ENCODE peak calls at places on chromosomes 12 and 14, in eight cellular contexts. S, R, Z, L, D, I, B and X are unnamed samples. For H3K36me3, the result is how much of the 10 kb centered on the place peaks cover.

GRCh38 chr12:85016423-85016822 is 19.7 kb downstream of the TSPAN19 start:
- DNase-seq in S (no peak), R (no peak), Z (no peak), L (no peak), D (peak), I (peak), B (no peak), X (no peak)

GRCh38 chr14:86646688-86647687 is 1117.0 kb downstream of the FLRT2 start:
- DNase-seq in S (no peak), R (no peak), Z (no peak), L (no peak), D (peak), I (peak), B (no peak), X (no peak)

GRCh38 chr12:89245090-89245489 is 107.2 kb downstream of the DUSP6 start:
- DNase-seq in S (no peak), R (no peak), Z (no peak), L (no peak), D (peak), I (peak), B (no peak), X (no peak)

GRCh38 chr12:31362759-31363415 is 36.9 kb upstream of the SINHCAF start:
- DNase-seq in S (no peak), R (no peak), Z (no peak), L (peak), D (no peak), I (no peak), B (peak), X (peak)

GRCh38 chr12:20696181-20696580 is 1.0 kb downstream of the SLCO1C1 start:
- DNase-seq in S (no peak), R (no peak), Z (no peak), L (no peak), D (no peak), I (no peak), B (no peak), X (no peak)

GRCh38 chr12:82874935-82875334 is 188.2 kb downstream of the TMTC2 start:
- DNase-seq in S (no peak), R (no peak), Z (no peak), L (no peak), D (peak), I (peak), B (no peak), X (no peak)

GRCh38 chr14:20472566-20473206 is 3.5 kb downstream of the PNP start:
- DNase-seq in S (no peak), R (no peak), Z (no peak), L (no peak), D (no peak), I (no peak), B (no peak), X (no peak)

GRCh38 chr14:86777950-86778602 is 1214.9 kb downstream of the GALC start:
- DNase-seq in S (no peak), R (no peak), Z (no peak), L (no peak), D (peak), I (peak), B (no peak), X (no peak)

GRCh38 chr12:65308001-65308400 is 29.5 kb downstream of the MSRB3 start:
- DNase-seq in S (no peak), R (no peak), Z (no peak), L (no peak), D (no peak), I (peak), B (no peak), X (no peak)

GRCh38 chr14:72291908-72292688 is 359.9 kb downstream of the RGS6 start:
- DNase-seq in S (no peak), R (no peak), Z (no peak), L (peak), D (peak), I (peak), B (no peak), X (no peak)

GRCh38 chr14:38208825-38209562 is 1.3 kb downstream of the SSTR1 start:
- DNase-seq in S (peak), R (no peak), Z (no peak), L (no peak), D (peak), I (peak), B (peak), X (no peak)

GRCh38 chr14:90785876-90786450 is 30.3 kb downstream of the TTC7B start:
- DNase-seq in S (no peak), R (peak), Z (no peak), L (no peak), D (no peak), I (no peak), B (no peak), X (no peak)

GRCh38 chr12:108332791-108333382 is 6.2 kb downstream of the CMKLR1 start:
- DNase-seq in S (no peak), R (peak), Z (no peak), L (no peak), D (no peak), I (no peak), B (no peak), X (no peak)

GRCh38 chr12:59980491-59980890 is 384.7 kb downstream of the SLC16A7 start:
- DNase-seq in S (no peak), R (no peak), Z (no peak), L (no peak), D (peak), I (peak), B (no peak), X (no peak)

GRCh38 chr14:67674480-67675218 is at the start of gene VTI1B:
- DNase-seq in S (peak), R (peak), Z (peak), L (no peak), D (peak), I (peak), B (peak), X (peak)

GRCh38 chr14:104499784-104500496 is 79.6 kb upstream of the C14orf180 start:
- DNase-seq in S (no peak), R (peak), Z (peak), L (no peak), D (no peak), I (no peak), B (no peak), X (no peak)

GRCh38 chr12:103855896-103856657 is 15.0 kb upstream of the NT5DC3 start:
- DNase-seq in S (no peak), R (no peak), Z (no peak), L (no peak), D (no peak), I (no peak), B (no peak), X (no peak)

GRCh38 chr14:44803239-44803905 is 158.4 kb downstream of the KLHL28 start:
- DNase-seq in S (no peak), R (no peak), Z (no peak), L (peak), D (peak), I (peak), B (no peak), X (no peak)

GRCh38 chr12:12560587-12561304 is 1.9 kb downstream of the DUSP16 start:
- DNase-seq in S (no peak), R (peak), Z (peak), L (peak), D (peak), I (peak), B (no peak), X (peak)

GRCh38 chr14:55131782-55132181 is 2.7 kb downstream of the LGALS3 start:
- DNase-seq in S (no peak), R (no peak), Z (no peak), L (no peak), D (no peak), I (peak), B (no peak), X (no peak)

GRCh38 chr14:102930753-102931579 is 8.5 kb downstream of the AMN start:
- DNase-seq in S (peak), R (no peak), Z (no peak), L (no peak), D (peak), I (peak), B (peak), X (no peak)

GRCh38 chr12:87687362-87687761 is 341.8 kb downstream of the C12orf50 start:
- DNase-seq in S (no peak), R (no peak), Z (no peak), L (no peak), D (peak), I (peak), B (no peak), X (no peak)

GRCh38 chr12:66028388-66028787 is 102.2 kb downstream of the LLPH start:
- DNase-seq in S (no peak), R (no peak), Z (no peak), L (no peak), D (no peak), I (no peak), B (no peak), X (no peak)

GRCh38 chr12:108310489-108310888 is 28.6 kb downstream of the CMKLR1 start:
- DNase-seq in S (no peak), R (no peak), Z (no peak), L (no peak), D (peak), I (no peak), B (no peak), X (no peak)

GRCh38 chr14:97946291-97946690 is 1149.1 kb downstream of the VRK1 start:
- DNase-seq in S (no peak), R (no peak), Z (no peak), L (no peak), D (no peak), I (no peak), B (no peak), X (no peak)

GRCh38 chr12:6946033-6946919 is 2.5 kb downstream of the C12orf57 start:
- DNase-seq in S (peak), R (no peak), Z (peak), L (peak), D (no peak), I (no peak), B (peak), X (peak)

GRCh38 chr12:61891632-61892031 is 368.6 kb upstream of the USP15 start:
- DNase-seq in S (no peak), R (no peak), Z (no peak), L (no peak), D (no peak), I (no peak), B (no peak), X (no peak)

GRCh38 chr14:50318031-50318626 is 6.0 kb downstream of the DMAC2L start:
- DNase-seq in S (no peak), R (no peak), Z (no peak), L (no peak), D (no peak), I (peak), B (no peak), X (no peak)

GRCh38 chr14:90781876-90782275 is 34.4 kb downstream of the TTC7B start:
- DNase-seq in S (no peak), R (peak), Z (no peak), L (no peak), D (no peak), I (no peak), B (no peak), X (peak)

GRCh38 chr14:54786191-54786755 is 116.4 kb downstream of the GCH1 start:
- DNase-seq in S (no peak), R (peak), Z (no peak), L (no peak), D (no peak), I (no peak), B (no peak), X (no peak)

GRCh38 chr12:20490213-20490612 is 121.9 kb downstream of the PDE3A start:
- DNase-seq in S (no peak), R (no peak), Z (no peak), L (no peak), D (no peak), I (peak), B (no peak), X (no peak)

GRCh38 chr12:123141615-123142517 is 9.0 kb downstream of the PITPNM2 start:
- DNase-seq in S (no peak), R (peak), Z (no peak), L (no peak), D (peak), I (peak), B (peak), X (no peak)

GRCh38 chr14:94474581-94475031 is 1.4 kb downstream of the SERPINA9 start:
- DNase-seq in S (no peak), R (no peak), Z (no peak), L (no peak), D (peak), I (peak), B (no peak), X (no peak)

GRCh38 chr12:93379432-93380308 is 1.9 kb downstream of the NUDT4 start:
- DNase-seq in S (no peak), R (no peak), Z (no peak), L (no peak), D (no peak), I (peak), B (no peak), X (no peak)

DNA sequence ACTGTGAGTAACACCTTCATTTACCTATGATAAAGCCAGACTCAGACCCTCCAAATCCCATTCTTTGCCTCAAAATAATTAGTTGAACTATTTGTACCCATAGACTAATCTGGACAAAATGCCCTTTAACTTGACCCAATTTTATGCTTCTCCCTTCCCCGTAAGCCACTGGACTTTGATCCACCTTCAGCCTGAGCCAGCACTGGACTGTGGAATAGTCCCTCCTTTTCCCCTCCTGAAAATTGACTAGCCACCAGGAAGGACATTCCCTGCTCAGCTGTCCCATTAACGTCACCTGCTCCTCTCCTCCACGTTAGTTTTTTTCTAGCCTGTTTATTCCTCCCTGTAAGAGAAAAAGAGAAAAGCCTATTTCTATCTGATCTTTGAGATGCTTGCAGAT is 10.3 kb downstream of the MED21 start:
- DNase-seq in S (no peak), R (no peak), Z (no peak), L (no peak), D (no peak), I (no peak), B (no peak), X (no peak)
- H3K36me3 ChIP-seq in S (under half), R (half or more), Z (under half), L (under half), D (under half), I (under half), B (under half), X (under half)

GRCh38 chr12:2737656-2738241 is 57.0 kb upstream of the FKBP4 start:
- DNase-seq in S (no peak), R (no peak), Z (no peak), L (no peak), D (no peak), I (no peak), B (no peak), X (no peak)
- H3K4me3 ChIP-seq in S (no peak), R (no peak), Z (no peak), L (no peak), D (no peak), I (no peak), B (no peak), X (no peak)

DNA sequence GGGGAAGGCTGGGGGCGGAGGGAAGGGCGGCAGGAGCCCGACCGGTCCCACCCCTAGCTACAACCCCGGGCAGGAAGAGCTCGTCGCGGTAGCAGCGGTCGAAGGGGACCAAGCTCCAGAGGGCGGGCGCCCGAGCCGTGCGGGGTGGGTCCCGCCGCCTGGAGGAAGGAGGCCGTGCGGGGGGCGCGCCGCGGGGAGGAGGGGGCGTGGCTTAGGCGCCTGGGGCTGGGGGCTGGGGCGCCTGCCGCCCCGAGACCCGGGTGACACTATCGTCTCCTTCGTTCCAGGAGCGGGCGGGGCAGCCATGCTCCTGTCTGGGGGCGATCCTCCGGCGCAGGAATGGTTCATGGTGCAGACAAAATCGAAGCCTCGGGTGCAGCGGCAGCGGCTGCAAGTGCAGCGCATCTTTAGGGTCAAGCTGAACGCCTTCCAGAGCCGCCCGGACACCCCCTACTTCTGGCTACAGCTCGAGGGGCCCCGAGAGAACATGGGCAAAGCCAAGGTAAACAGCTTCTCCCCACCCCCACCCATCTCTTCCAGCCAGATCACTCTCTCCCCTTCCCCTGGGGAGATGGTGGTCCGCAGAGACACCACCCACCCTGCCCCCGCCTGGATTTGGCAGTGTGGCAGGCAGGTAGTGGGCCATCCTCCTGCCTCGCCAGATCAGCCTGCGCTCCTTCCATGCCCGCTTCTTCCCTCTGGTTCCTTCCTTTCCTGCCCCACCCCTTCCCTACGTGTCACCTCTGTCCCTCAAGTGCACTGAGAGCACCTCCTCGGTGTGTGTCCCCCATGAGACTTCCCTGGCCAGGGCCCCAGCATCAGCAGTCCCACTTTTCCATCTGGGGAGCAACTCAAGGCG is at the start of gene NYNRIN:
- DNase-seq in S (no peak), R (peak), Z (peak), L (no peak), D (peak), I (peak), B (peak), X (no peak)
- TF ChIP-seq CTCF in S (no peak), R (no peak), Z (no peak), L (no peak), D (no peak), I (no peak), B (no peak), X (no peak)

GRCh38 chr12:884746-885414 is 64.6 kb downstream of the RAD52 start:
- DNase-seq in S (no peak), R (no peak), Z (no peak), L (no peak), D (no peak), I (no peak), B (no peak), X (no peak)
- H3K36me3 ChIP-seq in S (under half), R (half or more), Z (half or more), L (under half), D (half or more), I (half or more), B (under half), X (under half)

GRCh38 chr12:122013792-122014590 is 7.7 kb upstream of the BCL7A start:
- DNase-seq in S (no peak), R (no peak), Z (no peak), L (no peak), D (no peak), I (no peak), B (no peak), X (no peak)
- H3K4me3 ChIP-seq in S (no peak), R (no peak), Z (no peak), L (no peak), D (no peak), I (no peak), B (no peak), X (no peak)

GRCh38 chr12:101698782-101699347 is 1.4 kb downstream of the CHPT1 start:
- DNase-seq in S (no peak), R (no peak), Z (no peak), L (no peak), D (peak), I (peak), B (no peak), X (no peak)
- TF ChIP-seq CTCF in S (no peak), R (no peak), Z (no peak), L (no peak), D (peak), I (peak), B (no peak), X (peak)

GRCh38 chr12:18576104-18576622 is 161.6 kb downstream of the PLCZ1 start:
- DNase-seq in S (no peak), R (no peak), Z (no peak), L (no peak), D (peak), I (peak), B (no peak), X (no peak)
- H3K36me3 ChIP-seq in S (under half), R (under half), Z (under half), L (under half), D (under half), I (under half), B (under half), X (under half)

DNA sequence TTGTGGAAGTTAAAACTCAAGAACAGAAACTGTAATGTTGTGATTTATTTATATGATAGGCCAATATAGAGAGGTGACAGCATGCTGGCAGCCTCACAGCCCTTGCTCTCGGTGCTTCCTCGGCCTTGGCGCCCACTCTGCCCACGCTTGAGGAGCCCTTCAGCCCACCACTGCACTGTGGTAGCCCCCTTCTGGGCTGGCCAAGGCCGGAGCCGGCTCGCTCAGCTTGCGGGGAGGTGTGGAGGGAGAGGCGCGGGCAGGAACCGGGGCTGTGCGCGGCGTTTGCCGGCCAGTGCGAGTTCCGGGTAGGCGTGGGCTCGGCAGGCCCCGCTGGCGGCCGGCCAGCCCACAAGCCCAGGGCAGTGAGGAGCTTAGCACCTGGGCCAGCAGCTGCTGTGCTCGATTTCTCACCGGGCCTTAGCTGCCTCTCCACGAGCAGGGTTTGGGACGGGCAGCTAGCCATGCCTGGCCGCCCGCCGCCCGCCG is 65.8 kb upstream of the SLC8A3 start:
- DNase-seq in S (peak), R (no peak), Z (no peak), L (no peak), D (peak), I (peak), B (peak), X (peak)
- H3K4me3 ChIP-seq in S (peak), R (peak), Z (no peak), L (no peak), D (peak), I (peak), B (no peak), X (peak)